ENCODE peak calls at places on chromosome 21, in seven cellular contexts. One of them, this sample, is unnamed.

GRCh38 chr21:34011660-34012059 is 61.7 kb upstream of the MRPS6 start:
- DNase-seq in activated naive CD8-positive, alpha-beta T cell treated with anti-CD3 and anti-CD28 coated beads, Interleukin-2, amount 50 U/mL, for 16 hours: no peak
- DNase-seq in AG08395: no peak
- DNase-seq in RPMI7951: no peak
- DNase-seq in iris pigment epithelial cell: no peak
- DNase-seq in mammary epithelial cell: no peak
- DNase-seq in activated CD4-positive, alpha-beta T cell treated with anti-CD3 and anti-CD28 coated beads, Interleukin-2, amount 50 U/mL, for 24 hours: no peak
- DNase-seq in this sample: no peak

GRCh38 chr21:38802050-38803026 is 3.4 kb upstream of the ETS2 start:
- DNase-seq in AG08395: no peak
- DNase-seq in activated naive CD8-positive, alpha-beta T cell treated with anti-CD3 and anti-CD28 coated beads, Interleukin-2, amount 50 U/mL, for 16 hours: no peak
- DNase-seq in activated CD4-positive, alpha-beta T cell treated with anti-CD3 and anti-CD28 coated beads, Interleukin-2, amount 50 U/mL, for 24 hours: no peak
- DNase-seq in mammary epithelial cell: no peak
- DNase-seq in iris pigment epithelial cell: no peak
- DNase-seq in RPMI7951: no peak
- DNase-seq in this sample: no peak

GRCh38 chr21:45603481-45603880 is 40.0 kb upstream of the PCBP3 start:
- DNase-seq in mammary epithelial cell: no peak
- DNase-seq in RPMI7951: no peak
- DNase-seq in AG08395: no peak
- DNase-seq in iris pigment epithelial cell: no peak
- DNase-seq in activated naive CD8-positive, alpha-beta T cell treated with anti-CD3 and anti-CD28 coated beads, Interleukin-2, amount 50 U/mL, for 16 hours: no peak
- DNase-seq in activated CD4-positive, alpha-beta T cell treated with anti-CD3 and anti-CD28 coated beads, Interleukin-2, amount 50 U/mL, for 24 hours: no peak
- DNase-seq in this sample: no peak

GRCh38 chr21:32249551-32250280 is 29.1 kb downstream of the MIS18A start:
- DNase-seq in mammary epithelial cell: no peak
- DNase-seq in iris pigment epithelial cell: no peak
- DNase-seq in activated CD4-positive, alpha-beta T cell treated with anti-CD3 and anti-CD28 coated beads, Interleukin-2, amount 50 U/mL, for 24 hours: no peak
- DNase-seq in RPMI7951: no peak
- DNase-seq in AG08395: no peak
- DNase-seq in activated naive CD8-positive, alpha-beta T cell treated with anti-CD3 and anti-CD28 coated beads, Interleukin-2, amount 50 U/mL, for 16 hours: no peak
- DNase-seq in this sample: no peak

GRCh38 chr21:45698493-45698947 is 55.0 kb downstream of the PCBP3 start:
- DNase-seq in iris pigment epithelial cell: peak; percentile 97
- DNase-seq in AG08395: peak; percentile 89
- DNase-seq in RPMI7951: peak; percentile 88
- DNase-seq in mammary epithelial cell: peak; percentile 89
- DNase-seq in activated CD4-positive, alpha-beta T cell treated with anti-CD3 and anti-CD28 coated beads, Interleukin-2, amount 50 U/mL, for 24 hours: no peak
- DNase-seq in activated naive CD8-positive, alpha-beta T cell treated with anti-CD3 and anti-CD28 coated beads, Interleukin-2, amount 50 U/mL, for 16 hours: no peak
- DNase-seq in this sample: peak; percentile 55

GRCh38 chr21:43942621-43943020 is 69.5 kb upstream of the TRAPPC10 start:
- DNase-seq in AG08395: no peak
- DNase-seq in activated naive CD8-positive, alpha-beta T cell treated with anti-CD3 and anti-CD28 coated beads, Interleukin-2, amount 50 U/mL, for 16 hours: no peak
- DNase-seq in mammary epithelial cell: no peak
- DNase-seq in RPMI7951: no peak
- DNase-seq in activated CD4-positive, alpha-beta T cell treated with anti-CD3 and anti-CD28 coated beads, Interleukin-2, amount 50 U/mL, for 24 hours: no peak
- DNase-seq in iris pigment epithelial cell: no peak
- DNase-seq in this sample: no peak

GRCh38 chr21:45302082-45303061 is 14.7 kb upstream of the POFUT2 start:
- DNase-seq in activated CD4-positive, alpha-beta T cell treated with anti-CD3 and anti-CD28 coated beads, Interleukin-2, amount 50 U/mL, for 24 hours: peak; percentile 24
- DNase-seq in iris pigment epithelial cell: peak; percentile 72
- DNase-seq in mammary epithelial cell: no peak
- DNase-seq in activated naive CD8-positive, alpha-beta T cell treated with anti-CD3 and anti-CD28 coated beads, Interleukin-2, amount 50 U/mL, for 16 hours: no peak
- DNase-seq in RPMI7951: no peak
- DNase-seq in AG08395: no peak
- DNase-seq in this sample: no peak

GRCh38 chr21:45154511-45155508 is 80.4 kb downstream of the ADARB1 start:
- DNase-seq in AG08395: peak; percentile 72
- DNase-seq in RPMI7951: peak; percentile 88
- DNase-seq in mammary epithelial cell: peak; percentile 52
- DNase-seq in activated CD4-positive, alpha-beta T cell treated with anti-CD3 and anti-CD28 coated beads, Interleukin-2, amount 50 U/mL, for 24 hours: no peak
- DNase-seq in iris pigment epithelial cell: peak; percentile 91
- DNase-seq in activated naive CD8-positive, alpha-beta T cell treated with anti-CD3 and anti-CD28 coated beads, Interleukin-2, amount 50 U/mL, for 16 hours: no peak
- DNase-seq in this sample: no peak

GRCh38 chr21:38679531-38679930 is 126.2 kb upstream of the ETS2 start:
- DNase-seq in mammary epithelial cell: peak; percentile 39
- DNase-seq in activated naive CD8-positive, alpha-beta T cell treated with anti-CD3 and anti-CD28 coated beads, Interleukin-2, amount 50 U/mL, for 16 hours: no peak
- DNase-seq in activated CD4-positive, alpha-beta T cell treated with anti-CD3 and anti-CD28 coated beads, Interleukin-2, amount 50 U/mL, for 24 hours: no peak
- DNase-seq in iris pigment epithelial cell: peak; percentile 83
- DNase-seq in RPMI7951: peak; percentile 78
- DNase-seq in AG08395: peak; percentile 70
- DNase-seq in this sample: no peak

GRCh38 chr21:33761104-33762036 is 119.1 kb downstream of the ITSN1 start:
- DNase-seq in activated naive CD8-positive, alpha-beta T cell treated with anti-CD3 and anti-CD28 coated beads, Interleukin-2, amount 50 U/mL, for 16 hours: no peak
- DNase-seq in iris pigment epithelial cell: peak; percentile 100
- DNase-seq in mammary epithelial cell: peak; percentile 81
- DNase-seq in RPMI7951: peak; percentile 96
- DNase-seq in activated CD4-positive, alpha-beta T cell treated with anti-CD3 and anti-CD28 coated beads, Interleukin-2, amount 50 U/mL, for 24 hours: no peak
- DNase-seq in AG08395: peak; percentile 86
- DNase-seq in this sample: no peak

GRCh38 chr21:28018741-28019669 is 973.7 kb downstream of the LTN1 start:
- DNase-seq in iris pigment epithelial cell: peak; percentile 3
- DNase-seq in RPMI7951: peak; percentile 3
- DNase-seq in mammary epithelial cell: no peak
- DNase-seq in AG08395: no peak
- DNase-seq in activated CD4-positive, alpha-beta T cell treated with anti-CD3 and anti-CD28 coated beads, Interleukin-2, amount 50 U/mL, for 24 hours: no peak
- DNase-seq in activated naive CD8-positive, alpha-beta T cell treated with anti-CD3 and anti-CD28 coated beads, Interleukin-2, amount 50 U/mL, for 16 hours: no peak
- DNase-seq in this sample: no peak

GRCh38 chr21:28580585-28580984 is 412.1 kb downstream of the LTN1 start:
- DNase-seq in RPMI7951: no peak
- DNase-seq in AG08395: no peak
- DNase-seq in iris pigment epithelial cell: no peak
- DNase-seq in mammary epithelial cell: no peak
- DNase-seq in activated naive CD8-positive, alpha-beta T cell treated with anti-CD3 and anti-CD28 coated beads, Interleukin-2, amount 50 U/mL, for 16 hours: no peak
- DNase-seq in activated CD4-positive, alpha-beta T cell treated with anti-CD3 and anti-CD28 coated beads, Interleukin-2, amount 50 U/mL, for 24 hours: no peak
- DNase-seq in this sample: no peak

GRCh38 chr21:43864806-43865470 is at the start of gene AGPAT3:
- DNase-seq in iris pigment epithelial cell: no peak
- DNase-seq in AG08395: peak; percentile 26
- DNase-seq in activated CD4-positive, alpha-beta T cell treated with anti-CD3 and anti-CD28 coated beads, Interleukin-2, amount 50 U/mL, for 24 hours: no peak
- DNase-seq in activated naive CD8-positive, alpha-beta T cell treated with anti-CD3 and anti-CD28 coated beads, Interleukin-2, amount 50 U/mL, for 16 hours: no peak
- DNase-seq in RPMI7951: peak; percentile 24
- DNase-seq in mammary epithelial cell: no peak
- DNase-seq in this sample: no peak

GRCh38 chr21:44949161-44950015 is 9.6 kb downstream of the SLX9 start:
- DNase-seq in mammary epithelial cell: peak; percentile 70
- DNase-seq in RPMI7951: peak; percentile 55
- DNase-seq in activated CD4-positive, alpha-beta T cell treated with anti-CD3 and anti-CD28 coated beads, Interleukin-2, amount 50 U/mL, for 24 hours: peak; percentile 59
- DNase-seq in activated naive CD8-positive, alpha-beta T cell treated with anti-CD3 and anti-CD28 coated beads, Interleukin-2, amount 50 U/mL, for 16 hours: peak; percentile 49
- DNase-seq in iris pigment epithelial cell: peak; percentile 67
- DNase-seq in AG08395: peak; percentile 84
- DNase-seq in this sample: no peak

GRCh38 chr21:45385549-45386050 is 19.4 kb upstream of the COL18A1 start:
- DNase-seq in iris pigment epithelial cell: no peak
- DNase-seq in activated naive CD8-positive, alpha-beta T cell treated with anti-CD3 and anti-CD28 coated beads, Interleukin-2, amount 50 U/mL, for 16 hours: no peak
- DNase-seq in activated CD4-positive, alpha-beta T cell treated with anti-CD3 and anti-CD28 coated beads, Interleukin-2, amount 50 U/mL, for 24 hours: no peak
- DNase-seq in RPMI7951: no peak
- DNase-seq in AG08395: no peak
- DNase-seq in mammary epithelial cell: no peak
- DNase-seq in this sample: no peak

GRCh38 chr21:32233055-32233546 is 45.7 kb downstream of the MIS18A start:
- DNase-seq in RPMI7951: no peak
- DNase-seq in mammary epithelial cell: no peak
- DNase-seq in AG08395: peak; percentile 66
- DNase-seq in activated CD4-positive, alpha-beta T cell treated with anti-CD3 and anti-CD28 coated beads, Interleukin-2, amount 50 U/mL, for 24 hours: no peak
- DNase-seq in iris pigment epithelial cell: no peak
- DNase-seq in activated naive CD8-positive, alpha-beta T cell treated with anti-CD3 and anti-CD28 coated beads, Interleukin-2, amount 50 U/mL, for 16 hours: no peak
- DNase-seq in this sample: no peak

GRCh38 chr21:27406297-27407009 is 439.6 kb upstream of the ADAMTS5 start:
- DNase-seq in RPMI7951: peak; percentile 32
- DNase-seq in iris pigment epithelial cell: no peak
- DNase-seq in activated naive CD8-positive, alpha-beta T cell treated with anti-CD3 and anti-CD28 coated beads, Interleukin-2, amount 50 U/mL, for 16 hours: no peak
- DNase-seq in activated CD4-positive, alpha-beta T cell treated with anti-CD3 and anti-CD28 coated beads, Interleukin-2, amount 50 U/mL, for 24 hours: no peak
- DNase-seq in mammary epithelial cell: no peak
- DNase-seq in AG08395: peak; percentile 50
- DNase-seq in this sample: no peak